ENCODE peak calls at places on chromosomes 4 and X, in five cellular contexts. One of them, this sample, is unnamed.
A peak's percentile ranks its signal among the peaks of the same experiment; 100 is the strongest.

GRCh38 chr4:27048350-27049100 is 187.9 kb downstream of the STIM2 start:
- DNase-seq in cardiac fibroblast: peak; percentile 51
- DNase-seq in fibroblast of lung: peak; percentile 14
- DNase-seq in MM.1S: peak; percentile 29
- DNase-seq in ascending aorta: no peak
- DNase-seq in this sample: peak; percentile 58

GRCh38 chr4:6076391-6076790 is 58.2 kb upstream of the C4orf50 start:
- DNase-seq in ascending aorta: peak; percentile 2
- DNase-seq in fibroblast of lung: no peak
- DNase-seq in MM.1S: no peak
- DNase-seq in cardiac fibroblast: no peak
- DNase-seq in this sample: no peak

GRCh38 chr4:703336-704197 is 2.1 kb upstream of the PCGF3 start:
- DNase-seq in ascending aorta: peak; percentile 62
- DNase-seq in fibroblast of lung: no peak
- DNase-seq in cardiac fibroblast: no peak
- DNase-seq in MM.1S: no peak
- DNase-seq in this sample: no peak

GRCh38 chr4:101291198-101291597 is 56.1 kb downstream of the PPP3CA start:
- DNase-seq in cardiac fibroblast: peak; percentile 34
- DNase-seq in MM.1S: no peak
- DNase-seq in ascending aorta: no peak
- DNase-seq in fibroblast of lung: no peak
- DNase-seq in this sample: no peak

GRCh38 chr4:151952137-151952536 is 191.3 kb upstream of the GATB start:
- DNase-seq in ascending aorta: no peak
- DNase-seq in fibroblast of lung: no peak
- DNase-seq in MM.1S: no peak
- DNase-seq in cardiac fibroblast: no peak
- DNase-seq in this sample: no peak

GRCh38 chr4:4781936-4782754 is 77.3 kb upstream of the MSX1 start:
- DNase-seq in ascending aorta: no peak
- DNase-seq in cardiac fibroblast: no peak
- DNase-seq in MM.1S: no peak
- DNase-seq in fibroblast of lung: peak; percentile 63
- DNase-seq in this sample: peak; percentile 81

GRCh38 chr4:142581891-142582290 is 264.2 kb downstream of the INPP4B start:
- DNase-seq in MM.1S: no peak
- DNase-seq in fibroblast of lung: no peak
- DNase-seq in cardiac fibroblast: no peak
- DNase-seq in ascending aorta: no peak
- DNase-seq in this sample: no peak

GRCh38 chr4:8192748-8193738 is 6.0 kb upstream of the SH3TC1 start:
- DNase-seq in ascending aorta: no peak
- DNase-seq in cardiac fibroblast: peak; percentile 69
- DNase-seq in fibroblast of lung: peak; percentile 53
- DNase-seq in MM.1S: peak; percentile 69
- DNase-seq in this sample: peak; percentile 48

GRCh38 chr4:101274888-101275752 is 72.2 kb downstream of the PPP3CA start:
- DNase-seq in ascending aorta: no peak
- DNase-seq in MM.1S: no peak
- DNase-seq in fibroblast of lung: peak; percentile 30
- DNase-seq in cardiac fibroblast: no peak
- DNase-seq in this sample: peak; percentile 44

GRCh38 chrX:88366314-88366713 is 380.7 kb upstream of the CPXCR1 start:
- DNase-seq in cardiac fibroblast: no peak
- DNase-seq in ascending aorta: no peak
- DNase-seq in fibroblast of lung: no peak
- DNase-seq in MM.1S: no peak
- DNase-seq in this sample: no peak

GRCh38 chr4:146207410-146207809 is 6.9 kb upstream of the REELD1 start:
- DNase-seq in cardiac fibroblast: no peak
- DNase-seq in ascending aorta: no peak
- DNase-seq in fibroblast of lung: no peak
- DNase-seq in MM.1S: no peak
- DNase-seq in this sample: no peak

GRCh38 chr4:38068107-38068506 is 107.9 kb downstream of the PTTG2 start:
- DNase-seq in MM.1S: no peak
- DNase-seq in cardiac fibroblast: no peak
- DNase-seq in fibroblast of lung: no peak
- DNase-seq in ascending aorta: no peak
- DNase-seq in this sample: no peak

GRCh38 chr4:120801171-120801758 is 121.3 kb downstream of the PRDM5 start:
- DNase-seq in ascending aorta: peak; percentile 67
- DNase-seq in cardiac fibroblast: peak; percentile 68
- DNase-seq in MM.1S: no peak
- DNase-seq in fibroblast of lung: peak; percentile 95
- DNase-seq in this sample: peak; percentile 93

GRCh38 chr4:26952891-26953290 is 92.2 kb downstream of the STIM2 start:
- DNase-seq in fibroblast of lung: no peak
- DNase-seq in ascending aorta: no peak
- DNase-seq in cardiac fibroblast: no peak
- DNase-seq in MM.1S: no peak
- DNase-seq in this sample: no peak

DNA sequence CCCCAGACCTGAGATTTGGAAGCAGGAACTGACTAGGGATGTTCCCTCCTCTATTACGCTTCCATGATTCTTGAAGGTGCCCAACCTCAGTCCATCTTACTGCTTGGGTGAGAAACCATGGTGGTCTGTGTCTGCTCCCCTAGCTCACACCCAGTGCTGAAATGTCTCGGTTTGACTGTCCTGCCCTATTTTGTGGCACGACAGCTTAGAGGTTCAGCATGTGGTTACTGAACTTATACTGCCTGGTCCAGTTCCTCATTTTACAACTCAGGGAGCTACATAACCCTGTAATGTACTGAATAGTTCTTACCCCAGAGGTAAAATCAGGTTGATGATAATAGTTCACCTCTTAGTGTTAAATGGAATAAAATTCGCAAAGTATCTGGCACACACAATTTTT is 203.1 kb downstream of the RBM46 start:
- DNase-seq in fibroblast of lung: no peak
- DNase-seq in cardiac fibroblast: no peak
- DNase-seq in MM.1S: no peak
- DNase-seq in ascending aorta: no peak
- DNase-seq in this sample: no peak
- TF ChIP-seq CTCF in fibroblast of lung: no peak
- TF ChIP-seq CTCF in cardiac fibroblast: no peak
- TF ChIP-seq CTCF in MM.1S: no peak
- TF ChIP-seq CTCF in ascending aorta: no peak
- TF ChIP-seq CTCF in this sample: no peak

DNA sequence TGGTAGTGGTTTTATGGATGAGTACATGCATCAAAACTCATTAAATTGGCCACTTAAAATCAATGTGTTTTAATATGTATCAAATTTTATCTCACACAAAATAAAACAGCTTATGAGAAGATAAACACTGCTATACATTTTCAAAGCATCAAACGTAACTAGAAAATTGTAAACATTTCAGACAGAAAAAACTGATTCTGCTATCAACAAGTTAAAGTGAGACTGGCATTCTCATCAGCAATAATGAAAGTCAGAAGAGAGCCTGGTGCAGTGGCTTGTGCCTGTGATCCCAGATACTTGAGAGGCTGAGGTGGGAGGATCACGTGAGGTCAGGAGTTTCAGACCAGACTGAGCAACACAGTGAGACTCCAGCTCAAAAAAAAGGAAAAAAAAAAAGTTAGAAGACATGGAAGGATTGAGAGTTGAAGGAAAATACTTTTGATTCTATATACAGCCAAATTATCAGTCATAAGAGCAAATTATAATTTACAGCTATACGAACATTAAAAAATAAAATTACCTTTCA is 2.9 kb downstream of the TBCK start:
- DNase-seq in ascending aorta: no peak
- DNase-seq in cardiac fibroblast: no peak
- DNase-seq in MM.1S: no peak
- DNase-seq in fibroblast of lung: peak; percentile 24
- DNase-seq in this sample: no peak
- H3K4me3 ChIP-seq in ascending aorta: no peak overlapping the region
- H3K4me3 ChIP-seq in cardiac fibroblast: no peak overlapping the region
- H3K4me3 ChIP-seq in MM.1S: no peak overlapping the region
- H3K4me3 ChIP-seq in fibroblast of lung: no peak overlapping the region
- H3K4me3 ChIP-seq in this sample: no peak overlapping the region

GRCh38 chrX:39150210-39150609 is 349.0 kb downstream of the MID1IP1 start:
- DNase-seq in ascending aorta: no peak
- DNase-seq in fibroblast of lung: no peak
- DNase-seq in MM.1S: no peak
- DNase-seq in cardiac fibroblast: no peak
- DNase-seq in this sample: no peak

GRCh38 chrX:39152106-39152649 is 350.9 kb downstream of the MID1IP1 start:
- DNase-seq in ascending aorta: no peak
- DNase-seq in cardiac fibroblast: peak; percentile 11
- DNase-seq in MM.1S: no peak
- DNase-seq in fibroblast of lung: no peak
- DNase-seq in this sample: peak; percentile 4

GRCh38 chrX:39150621-39151020 is 349.4 kb downstream of the MID1IP1 start:
- DNase-seq in cardiac fibroblast: no peak
- DNase-seq in ascending aorta: no peak
- DNase-seq in fibroblast of lung: no peak
- DNase-seq in MM.1S: no peak
- DNase-seq in this sample: no peak

GRCh38 chrX:39145859-39146258 is 344.6 kb downstream of the MID1IP1 start:
- DNase-seq in ascending aorta: no peak
- DNase-seq in fibroblast of lung: no peak
- DNase-seq in cardiac fibroblast: no peak
- DNase-seq in MM.1S: no peak
- DNase-seq in this sample: no peak

DNA sequence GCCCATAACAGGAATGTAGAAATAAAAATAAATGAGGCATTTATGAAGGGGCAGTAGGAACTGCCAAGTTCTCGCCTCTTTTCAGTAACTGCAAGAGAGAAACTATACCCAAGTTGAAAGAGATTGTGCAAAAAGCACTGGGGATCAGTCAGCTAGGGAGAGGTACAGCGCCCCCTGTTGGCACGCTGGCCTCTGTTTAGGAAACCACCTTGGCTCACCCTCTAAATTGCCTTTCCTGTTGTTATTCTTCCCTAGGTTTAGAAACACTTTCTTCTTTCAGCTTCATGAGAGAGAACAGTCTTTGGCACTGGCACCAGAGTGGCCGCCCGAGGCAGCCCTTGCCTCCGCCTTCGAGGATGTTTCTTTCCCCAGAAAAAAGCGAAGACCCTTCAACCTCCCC is 348.5 kb downstream of the MID1IP1 start:
- DNase-seq in fibroblast of lung: peak; percentile 16
- DNase-seq in MM.1S: no peak
- DNase-seq in cardiac fibroblast: peak; percentile 63
- DNase-seq in ascending aorta: peak; percentile 83
- DNase-seq in this sample: peak; percentile 76
- TF ChIP-seq CTCF in fibroblast of lung: peak; percentile 76
- TF ChIP-seq CTCF in MM.1S: peak; percentile 54
- TF ChIP-seq CTCF in cardiac fibroblast: peak; percentile 76
- TF ChIP-seq CTCF in ascending aorta: peak; percentile 59
- TF ChIP-seq CTCF in this sample: peak; percentile 74

DNA sequence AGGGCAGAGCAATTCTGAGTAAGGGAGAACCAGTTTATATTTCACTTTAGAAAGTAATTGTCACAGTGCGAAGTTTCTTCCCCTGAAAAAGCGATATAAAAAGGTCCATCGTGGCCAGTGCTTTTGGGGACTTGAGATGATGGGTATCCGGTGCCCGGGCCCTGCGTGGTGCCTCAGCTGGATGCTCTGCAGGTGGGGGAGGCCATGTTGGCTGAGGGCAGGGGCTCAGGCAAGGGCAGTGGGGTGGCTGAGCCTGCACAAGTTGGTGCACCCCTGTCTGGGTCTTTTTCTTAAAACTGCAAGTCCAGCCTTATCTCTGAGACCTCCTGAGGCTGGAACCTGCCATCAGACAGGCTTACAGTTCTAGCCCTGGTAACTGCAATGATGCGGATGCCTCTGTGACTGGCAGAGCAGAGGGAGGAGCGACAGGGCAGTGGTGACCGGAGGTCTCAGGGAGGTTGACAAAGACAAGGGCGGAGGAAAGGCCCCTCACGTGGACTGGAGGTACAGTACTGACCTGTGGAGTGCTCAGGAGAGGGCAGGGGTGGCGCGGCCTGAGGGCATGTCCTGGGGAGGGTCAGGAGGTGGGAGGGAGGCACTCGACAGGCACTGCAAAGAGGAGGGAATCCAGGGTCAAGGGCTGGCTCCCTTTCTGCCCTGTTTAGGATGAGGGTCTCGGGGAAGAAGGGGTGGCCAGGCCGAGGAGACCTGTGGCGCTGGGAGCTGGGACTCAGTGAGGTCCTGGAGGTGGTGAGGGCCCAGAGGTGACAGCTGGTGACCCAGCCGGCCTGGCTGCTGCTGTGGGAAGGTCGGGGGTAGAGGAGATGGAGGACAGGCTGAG is 1.8 kb downstream of the RGS12 start:
- DNase-seq in cardiac fibroblast: no peak
- DNase-seq in ascending aorta: peak; percentile 65
- DNase-seq in MM.1S: no peak
- DNase-seq in fibroblast of lung: no peak
- DNase-seq in this sample: no peak
- H3K4me3 ChIP-seq in cardiac fibroblast: no peak overlapping the region
- H3K4me3 ChIP-seq in ascending aorta: no peak overlapping the region
- H3K4me3 ChIP-seq in MM.1S: no peak overlapping the region
- H3K4me3 ChIP-seq in fibroblast of lung: peak overlapping the region; percentile 78
- H3K4me3 ChIP-seq in this sample: peak overlapping the region; percentile 80

DNA sequence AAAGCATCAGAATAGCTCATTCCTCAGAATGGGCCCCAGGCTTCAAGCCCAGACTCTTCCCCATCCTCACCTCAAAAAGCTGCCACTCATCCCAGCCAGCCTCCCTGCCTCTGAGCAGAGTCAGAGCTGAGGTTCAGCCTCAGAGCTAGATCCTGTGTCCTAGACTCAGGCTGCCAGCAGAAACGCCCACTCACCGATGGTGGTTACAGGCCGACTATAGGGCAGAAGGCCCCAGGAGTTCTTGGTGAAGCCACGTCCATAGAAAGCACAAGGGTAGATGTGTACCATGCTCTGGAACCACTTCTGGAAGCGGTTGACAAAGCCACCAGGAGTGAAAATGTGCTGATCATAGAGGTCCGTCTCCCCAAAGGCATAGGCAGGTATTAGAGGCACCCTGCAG is 7.7 kb downstream of the AWAT2 start:
- DNase-seq in cardiac fibroblast: no peak
- DNase-seq in MM.1S: no peak
- DNase-seq in fibroblast of lung: no peak
- DNase-seq in ascending aorta: no peak
- DNase-seq in this sample: no peak
- TF ChIP-seq CTCF in cardiac fibroblast: no peak
- TF ChIP-seq CTCF in MM.1S: no peak
- TF ChIP-seq CTCF in fibroblast of lung: no peak
- TF ChIP-seq CTCF in ascending aorta: no peak
- TF ChIP-seq CTCF in this sample: no peak

GRCh38 chr4:187302456-187302855 is 578.8 kb upstream of the FAT1 start:
- DNase-seq in cardiac fibroblast: no peak
- DNase-seq in ascending aorta: no peak
- DNase-seq in MM.1S: no peak
- DNase-seq in fibroblast of lung: peak; percentile 30
- DNase-seq in this sample: no peak

GRCh38 chr4:187309456-187309855 is 585.8 kb upstream of the FAT1 start:
- DNase-seq in MM.1S: no peak
- DNase-seq in cardiac fibroblast: peak; percentile 46
- DNase-seq in ascending aorta: no peak
- DNase-seq in fibroblast of lung: peak; percentile 70
- DNase-seq in this sample: no peak

GRCh38 chr4:187304131-187304530 is 580.5 kb upstream of the FAT1 start:
- DNase-seq in ascending aorta: no peak
- DNase-seq in MM.1S: no peak
- DNase-seq in fibroblast of lung: no peak
- DNase-seq in cardiac fibroblast: no peak
- DNase-seq in this sample: no peak

GRCh38 chr4:187312299-187312698 is 588.6 kb upstream of the FAT1 start:
- DNase-seq in fibroblast of lung: no peak
- DNase-seq in ascending aorta: no peak
- DNase-seq in MM.1S: no peak
- DNase-seq in cardiac fibroblast: no peak
- DNase-seq in this sample: no peak

GRCh38 chr4:187307131-187307530 is 583.5 kb upstream of the FAT1 start:
- DNase-seq in cardiac fibroblast: peak; percentile 28
- DNase-seq in fibroblast of lung: peak; percentile 16
- DNase-seq in MM.1S: no peak
- DNase-seq in ascending aorta: no peak
- DNase-seq in this sample: no peak
- H3K4me3 ChIP-seq in cardiac fibroblast: no peak overlapping the region
- H3K4me3 ChIP-seq in fibroblast of lung: no peak overlapping the region
- H3K4me3 ChIP-seq in MM.1S: no peak overlapping the region
- H3K4me3 ChIP-seq in ascending aorta: no peak overlapping the region
- H3K4me3 ChIP-seq in this sample: no peak overlapping the region